ENCODE peak calls at places on chromosomes 2 and 18, in ten cellular contexts. One of them, this sample, is unnamed.

GRCh38 chr18:76490701-76491171 is 4.3 kb downstream of the ZNF516 start:
- DNase-seq in GM13977: peak
- DNase-seq in stimulated activated CD4-positive, alpha-beta T cell treated with anti-CD3 and anti-CD28 coated beads, Interleukin-1b, Interleukin-23, amount 100 ng/mL, for 1 hour: no peak
- DNase-seq in iris pigment epithelial cell: no peak
- DNase-seq in NCI-H1417: peak
- DNase-seq in substantia nigra: no peak
- DNase-seq in AG08396: peak
- DNase-seq in T-cell: peak
- DNase-seq in GM04504: no peak
- DNase-seq in germinal center: peak
- DNase-seq in this sample: peak

GRCh38 chr18:13440277-13441248 is 222.0 kb downstream of the LDLRAD4 start:
- DNase-seq in substantia nigra: no peak
- DNase-seq in stimulated activated CD4-positive, alpha-beta T cell treated with anti-CD3 and anti-CD28 coated beads, Interleukin-1b, Interleukin-23, amount 100 ng/mL, for 1 hour: no peak
- DNase-seq in T-cell: no peak
- DNase-seq in NCI-H1417: peak
- DNase-seq in GM13977: no peak
- DNase-seq in germinal center: no peak
- DNase-seq in iris pigment epithelial cell: no peak
- DNase-seq in GM04504: no peak
- DNase-seq in AG08396: no peak
- DNase-seq in this sample: no peak

GRCh38 chr2:53767405-53768232 is at the start of gene CHAC2:
- DNase-seq in substantia nigra: peak
- DNase-seq in AG08396: peak
- DNase-seq in iris pigment epithelial cell: peak
- DNase-seq in GM13977: peak
- DNase-seq in GM04504: peak
- DNase-seq in stimulated activated CD4-positive, alpha-beta T cell treated with anti-CD3 and anti-CD28 coated beads, Interleukin-1b, Interleukin-23, amount 100 ng/mL, for 1 hour: peak
- DNase-seq in NCI-H1417: peak
- DNase-seq in T-cell: peak
- DNase-seq in germinal center: peak
- DNase-seq in this sample: peak

GRCh38 chr2:26964446-26964845 is 6.0 kb upstream of the MAPRE3 start:
- DNase-seq in T-cell: no peak
- DNase-seq in NCI-H1417: no peak
- DNase-seq in GM13977: no peak
- DNase-seq in AG08396: no peak
- DNase-seq in GM04504: no peak
- DNase-seq in iris pigment epithelial cell: no peak
- DNase-seq in stimulated activated CD4-positive, alpha-beta T cell treated with anti-CD3 and anti-CD28 coated beads, Interleukin-1b, Interleukin-23, amount 100 ng/mL, for 1 hour: no peak
- DNase-seq in germinal center: no peak
- DNase-seq in substantia nigra: no peak
- DNase-seq in this sample: no peak

GRCh38 chr2:200239216-200239615 is 67.3 kb upstream of the SPATS2L start:
- DNase-seq in GM13977: no peak
- DNase-seq in NCI-H1417: no peak
- DNase-seq in T-cell: no peak
- DNase-seq in stimulated activated CD4-positive, alpha-beta T cell treated with anti-CD3 and anti-CD28 coated beads, Interleukin-1b, Interleukin-23, amount 100 ng/mL, for 1 hour: no peak
- DNase-seq in iris pigment epithelial cell: peak
- DNase-seq in substantia nigra: no peak
- DNase-seq in germinal center: no peak
- DNase-seq in GM04504: no peak
- DNase-seq in AG08396: no peak
- DNase-seq in this sample: no peak

GRCh38 chr18:2672410-2672809 is 16.9 kb downstream of the SMCHD1 start:
- DNase-seq in iris pigment epithelial cell: no peak
- DNase-seq in T-cell: no peak
- DNase-seq in AG08396: no peak
- DNase-seq in substantia nigra: no peak
- DNase-seq in germinal center: no peak
- DNase-seq in GM04504: no peak
- DNase-seq in NCI-H1417: no peak
- DNase-seq in GM13977: no peak
- DNase-seq in stimulated activated CD4-positive, alpha-beta T cell treated with anti-CD3 and anti-CD28 coated beads, Interleukin-1b, Interleukin-23, amount 100 ng/mL, for 1 hour: no peak
- DNase-seq in this sample: no peak

GRCh38 chr2:223944166-223944703 is 900 bp downstream of the WDFY1 start:
- DNase-seq in T-cell: no peak
- DNase-seq in GM13977: peak
- DNase-seq in AG08396: peak
- DNase-seq in substantia nigra: no peak
- DNase-seq in GM04504: no peak
- DNase-seq in NCI-H1417: peak
- DNase-seq in stimulated activated CD4-positive, alpha-beta T cell treated with anti-CD3 and anti-CD28 coated beads, Interleukin-1b, Interleukin-23, amount 100 ng/mL, for 1 hour: no peak
- DNase-seq in iris pigment epithelial cell: peak
- DNase-seq in germinal center: peak
- DNase-seq in this sample: peak

GRCh38 chr2:23432531-23432930 is 47.6 kb downstream of the KLHL29 start:
- DNase-seq in stimulated activated CD4-positive, alpha-beta T cell treated with anti-CD3 and anti-CD28 coated beads, Interleukin-1b, Interleukin-23, amount 100 ng/mL, for 1 hour: no peak
- DNase-seq in GM13977: no peak
- DNase-seq in AG08396: no peak
- DNase-seq in iris pigment epithelial cell: no peak
- DNase-seq in substantia nigra: no peak
- DNase-seq in T-cell: no peak
- DNase-seq in GM04504: no peak
- DNase-seq in germinal center: no peak
- DNase-seq in NCI-H1417: no peak
- DNase-seq in this sample: no peak

GRCh38 chr2:65204461-65205230 is 23.0 kb upstream of the ACTR2 start:
- DNase-seq in AG08396: no peak
- DNase-seq in substantia nigra: no peak
- DNase-seq in GM04504: no peak
- DNase-seq in T-cell: no peak
- DNase-seq in GM13977: no peak
- DNase-seq in stimulated activated CD4-positive, alpha-beta T cell treated with anti-CD3 and anti-CD28 coated beads, Interleukin-1b, Interleukin-23, amount 100 ng/mL, for 1 hour: no peak
- DNase-seq in NCI-H1417: no peak
- DNase-seq in iris pigment epithelial cell: no peak
- DNase-seq in germinal center: no peak
- DNase-seq in this sample: peak

GRCh38 chr2:46175409-46175808 is 121.8 kb upstream of the EPAS1 start:
- DNase-seq in iris pigment epithelial cell: peak
- DNase-seq in GM04504: no peak
- DNase-seq in GM13977: no peak
- DNase-seq in AG08396: no peak
- DNase-seq in germinal center: no peak
- DNase-seq in T-cell: no peak
- DNase-seq in substantia nigra: no peak
- DNase-seq in stimulated activated CD4-positive, alpha-beta T cell treated with anti-CD3 and anti-CD28 coated beads, Interleukin-1b, Interleukin-23, amount 100 ng/mL, for 1 hour: no peak
- DNase-seq in NCI-H1417: no peak
- DNase-seq in this sample: no peak

GRCh38 chr2:43455296-43455695 is 140.5 kb downstream of the THADA start:
- DNase-seq in substantia nigra: no peak
- DNase-seq in GM04504: no peak
- DNase-seq in GM13977: no peak
- DNase-seq in stimulated activated CD4-positive, alpha-beta T cell treated with anti-CD3 and anti-CD28 coated beads, Interleukin-1b, Interleukin-23, amount 100 ng/mL, for 1 hour: no peak
- DNase-seq in NCI-H1417: no peak
- DNase-seq in AG08396: no peak
- DNase-seq in T-cell: no peak
- DNase-seq in iris pigment epithelial cell: no peak
- DNase-seq in germinal center: no peak
- DNase-seq in this sample: no peak

GRCh38 chr2:43226558-43226954 is at the start of gene ZFP36L2:
- DNase-seq in GM13977: peak
- DNase-seq in stimulated activated CD4-positive, alpha-beta T cell treated with anti-CD3 and anti-CD28 coated beads, Interleukin-1b, Interleukin-23, amount 100 ng/mL, for 1 hour: peak
- DNase-seq in iris pigment epithelial cell: peak
- DNase-seq in substantia nigra: peak
- DNase-seq in T-cell: peak
- DNase-seq in AG08396: peak
- DNase-seq in germinal center: peak
- DNase-seq in NCI-H1417: peak
- DNase-seq in GM04504: peak
- DNase-seq in this sample: peak

GRCh38 chr18:70321616-70322015 is 32.8 kb downstream of the SOCS6 start:
- DNase-seq in substantia nigra: no peak
- DNase-seq in iris pigment epithelial cell: no peak
- DNase-seq in germinal center: no peak
- DNase-seq in GM13977: no peak
- DNase-seq in stimulated activated CD4-positive, alpha-beta T cell treated with anti-CD3 and anti-CD28 coated beads, Interleukin-1b, Interleukin-23, amount 100 ng/mL, for 1 hour: no peak
- DNase-seq in AG08396: no peak
- DNase-seq in NCI-H1417: no peak
- DNase-seq in T-cell: no peak
- DNase-seq in GM04504: no peak
- DNase-seq in this sample: no peak

GRCh38 chr18:78304199-78304826 is 675.3 kb upstream of the SALL3 start:
- DNase-seq in GM04504: no peak
- DNase-seq in AG08396: no peak
- DNase-seq in germinal center: no peak
- DNase-seq in stimulated activated CD4-positive, alpha-beta T cell treated with anti-CD3 and anti-CD28 coated beads, Interleukin-1b, Interleukin-23, amount 100 ng/mL, for 1 hour: no peak
- DNase-seq in NCI-H1417: peak
- DNase-seq in iris pigment epithelial cell: no peak
- DNase-seq in T-cell: no peak
- DNase-seq in substantia nigra: no peak
- DNase-seq in GM13977: no peak
- DNase-seq in this sample: no peak

GRCh38 chr18:23032030-23032582 is 99.0 kb downstream of the RBBP8 start:
- DNase-seq in germinal center: no peak
- DNase-seq in NCI-H1417: no peak
- DNase-seq in substantia nigra: no peak
- DNase-seq in T-cell: no peak
- DNase-seq in AG08396: peak
- DNase-seq in iris pigment epithelial cell: peak
- DNase-seq in stimulated activated CD4-positive, alpha-beta T cell treated with anti-CD3 and anti-CD28 coated beads, Interleukin-1b, Interleukin-23, amount 100 ng/mL, for 1 hour: no peak
- DNase-seq in GM13977: no peak
- DNase-seq in GM04504: peak
- DNase-seq in this sample: no peak

GRCh38 chr2:65595641-65596040 is 163.2 kb upstream of the SPRED2 start:
- DNase-seq in GM04504: no peak
- DNase-seq in NCI-H1417: no peak
- DNase-seq in germinal center: no peak
- DNase-seq in stimulated activated CD4-positive, alpha-beta T cell treated with anti-CD3 and anti-CD28 coated beads, Interleukin-1b, Interleukin-23, amount 100 ng/mL, for 1 hour: no peak
- DNase-seq in iris pigment epithelial cell: no peak
- DNase-seq in T-cell: no peak
- DNase-seq in AG08396: no peak
- DNase-seq in GM13977: no peak
- DNase-seq in substantia nigra: no peak
- DNase-seq in this sample: no peak

GRCh38 chr2:134581877-134582546 is 136.8 kb downstream of the TMEM163 start:
- DNase-seq in germinal center: no peak
- DNase-seq in T-cell: no peak
- DNase-seq in iris pigment epithelial cell: no peak
- DNase-seq in NCI-H1417: no peak
- DNase-seq in substantia nigra: no peak
- DNase-seq in GM04504: no peak
- DNase-seq in AG08396: no peak
- DNase-seq in GM13977: no peak
- DNase-seq in stimulated activated CD4-positive, alpha-beta T cell treated with anti-CD3 and anti-CD28 coated beads, Interleukin-1b, Interleukin-23, amount 100 ng/mL, for 1 hour: no peak
- DNase-seq in this sample: no peak

GRCh38 chr2:50838316-50838715 is 193.6 kb downstream of the NRXN1 start:
- DNase-seq in germinal center: no peak
- DNase-seq in AG08396: no peak
- DNase-seq in GM04504: no peak
- DNase-seq in iris pigment epithelial cell: no peak
- DNase-seq in stimulated activated CD4-positive, alpha-beta T cell treated with anti-CD3 and anti-CD28 coated beads, Interleukin-1b, Interleukin-23, amount 100 ng/mL, for 1 hour: no peak
- DNase-seq in NCI-H1417: no peak
- DNase-seq in substantia nigra: no peak
- DNase-seq in T-cell: no peak
- DNase-seq in GM13977: no peak
- DNase-seq in this sample: no peak

GRCh38 chr2:11373096-11373495 is 28.7 kb upstream of the ROCK2 start:
- DNase-seq in T-cell: no peak
- DNase-seq in GM04504: no peak
- DNase-seq in GM13977: no peak
- DNase-seq in substantia nigra: no peak
- DNase-seq in NCI-H1417: no peak
- DNase-seq in AG08396: no peak
- DNase-seq in stimulated activated CD4-positive, alpha-beta T cell treated with anti-CD3 and anti-CD28 coated beads, Interleukin-1b, Interleukin-23, amount 100 ng/mL, for 1 hour: no peak
- DNase-seq in germinal center: no peak
- DNase-seq in iris pigment epithelial cell: no peak
- DNase-seq in this sample: no peak

GRCh38 chr2:201644001-201644400 is 698 bp upstream of the TMEM237 start:
- DNase-seq in T-cell: no peak
- DNase-seq in germinal center: no peak
- DNase-seq in stimulated activated CD4-positive, alpha-beta T cell treated with anti-CD3 and anti-CD28 coated beads, Interleukin-1b, Interleukin-23, amount 100 ng/mL, for 1 hour: no peak
- DNase-seq in GM04504: no peak
- DNase-seq in substantia nigra: no peak
- DNase-seq in AG08396: no peak
- DNase-seq in iris pigment epithelial cell: peak
- DNase-seq in NCI-H1417: no peak
- DNase-seq in GM13977: no peak
- DNase-seq in this sample: no peak

GRCh38 chr2:148552675-148553331 is 91.7 kb upstream of the EPC2 start:
- DNase-seq in T-cell: no peak
- DNase-seq in NCI-H1417: peak
- DNase-seq in GM13977: peak
- DNase-seq in iris pigment epithelial cell: peak
- DNase-seq in GM04504: no peak
- DNase-seq in AG08396: peak
- DNase-seq in substantia nigra: no peak
- DNase-seq in germinal center: peak
- DNase-seq in stimulated activated CD4-positive, alpha-beta T cell treated with anti-CD3 and anti-CD28 coated beads, Interleukin-1b, Interleukin-23, amount 100 ng/mL, for 1 hour: no peak
- DNase-seq in this sample: peak

GRCh38 chr18:48926420-48926857 is 24.3 kb downstream of the SMAD7 start:
- DNase-seq in NCI-H1417: peak
- DNase-seq in GM04504: no peak
- DNase-seq in germinal center: no peak
- DNase-seq in T-cell: no peak
- DNase-seq in iris pigment epithelial cell: no peak
- DNase-seq in AG08396: no peak
- DNase-seq in GM13977: no peak
- DNase-seq in stimulated activated CD4-positive, alpha-beta T cell treated with anti-CD3 and anti-CD28 coated beads, Interleukin-1b, Interleukin-23, amount 100 ng/mL, for 1 hour: no peak
- DNase-seq in substantia nigra: no peak
- DNase-seq in this sample: no peak

This sample was measured in CD4-positive, alpha-beta memory T cell.